ENCODE peak calls at places on chromosomes 12 and 14, in ten cellular contexts. I, O, G, D, T, V, P, U, B and W are unnamed samples.

GRCh38 chr14:103472939-103473338 is 49.7 kb downstream of the CKB start:
- DNase-seq in I (no peak), O (no peak), G (no peak), D (no peak), T (no peak), V (no peak), P (no peak), U (no peak), B (no peak), W (no peak)

GRCh38 chr14:33291529-33292104 is 352.9 kb downstream of the NPAS3 start:
- DNase-seq in I (no peak), O (no peak), G (no peak), D (no peak), T (no peak), V (no peak), P (no peak), U (no peak), B (no peak), W (no peak)

GRCh38 chr12:50101663-50102062 is 2.1 kb upstream of the GPD1 start:
- DNase-seq in I (no peak), O (peak), G (peak), D (no peak), T (peak), V (no peak), P (no peak), U (no peak), B (no peak), W (peak)

GRCh38 chr14:69318901-69319475 is 59.0 kb downstream of the GALNT16 start:
- DNase-seq in I (no peak), O (no peak), G (no peak), D (no peak), T (no peak), V (no peak), P (no peak), U (no peak), B (no peak), W (no peak)

GRCh38 chr12:2813573-2814185 is 1.2 kb downstream of the ITFG2 start:
- DNase-seq in I (peak), O (peak), G (peak), D (peak), T (peak), V (peak), P (peak), U (peak), B (no peak), W (peak)

GRCh38 chr12:81167694-81168093 is 89.8 kb downstream of the ACSS3 start:
- DNase-seq in I (no peak), O (no peak), G (peak), D (no peak), T (no peak), V (no peak), P (no peak), U (no peak), B (no peak), W (peak)

GRCh38 chr14:99909500-99910064 is 116.4 kb downstream of the EML1 start:
- DNase-seq in I (no peak), O (no peak), G (no peak), D (no peak), T (no peak), V (no peak), P (no peak), U (no peak), B (no peak), W (peak)

GRCh38 chr14:21534576-21534975 is 8.4 kb upstream of the SALL2 start:
- DNase-seq in I (no peak), O (no peak), G (no peak), D (no peak), T (no peak), V (no peak), P (no peak), U (no peak), B (no peak), W (no peak)

GRCh38 chr12:106767954-106768501 is 6.5 kb upstream of the RIC8B start:
- DNase-seq in I (no peak), O (no peak), G (peak), D (no peak), T (no peak), V (no peak), P (no peak), U (no peak), B (no peak), W (peak)

GRCh38 chr12:50402270-50403000 is 1.8 kb downstream of the LARP4 start:
- DNase-seq in I (no peak), O (no peak), G (no peak), D (no peak), T (no peak), V (no peak), P (no peak), U (no peak), B (no peak), W (no peak)

GRCh38 chr12:69435644-69436043 is 34.5 kb upstream of the FRS2 start:
- DNase-seq in I (no peak), O (no peak), G (no peak), D (no peak), T (no peak), V (no peak), P (no peak), U (no peak), B (no peak), W (no peak)

GRCh38 chr12:121915841-121916321 is 2.5 kb upstream of the CFAP251 start:
- DNase-seq in I (no peak), O (no peak), G (peak), D (no peak), T (no peak), V (no peak), P (no peak), U (no peak), B (no peak), W (no peak)

GRCh38 chr14:43135877-43136411 is 1371.1 kb downstream of the FSCB start:
- DNase-seq in I (no peak), O (no peak), G (no peak), D (no peak), T (no peak), V (no peak), P (no peak), U (no peak), B (no peak), W (no peak)

GRCh38 chr12:80101126-80101525 is 1.8 kb downstream of the OTOGL start:
- DNase-seq in I (no peak), O (no peak), G (no peak), D (no peak), T (no peak), V (no peak), P (no peak), U (no peak), B (no peak), W (no peak)

GRCh38 chr12:76303365-76303764 is 44.9 kb downstream of the BBS10 start:
- DNase-seq in I (no peak), O (peak), G (no peak), D (no peak), T (no peak), V (no peak), P (no peak), U (no peak), B (no peak), W (no peak)

GRCh38 chr12:94386422-94386821 is 73.2 kb downstream of the CEP83 start:
- DNase-seq in I (no peak), O (no peak), G (no peak), D (no peak), T (no peak), V (no peak), P (no peak), U (no peak), B (no peak), W (no peak)

GRCh38 chr12:19277707-19278106 is 148.2 kb downstream of the PLEKHA5 start:
- DNase-seq in I (no peak), O (no peak), G (no peak), D (no peak), T (no peak), V (no peak), P (no peak), U (no peak), B (no peak), W (no peak)

GRCh38 chr12:110179291-110179690 is 55.1 kb downstream of the IFT81 start:
- DNase-seq in I (no peak), O (peak), G (peak), D (no peak), T (no peak), V (no peak), P (no peak), U (no peak), B (no peak), W (no peak)

GRCh38 chr12:108939594-108939993 is 59.7 kb downstream of the DAO start:
- DNase-seq in I (no peak), O (peak), G (peak), D (no peak), T (no peak), V (no peak), P (no peak), U (no peak), B (no peak), W (peak)

GRCh38 chr12:101670007-101670671 is 27.3 kb upstream of the CHPT1 start:
- DNase-seq in I (no peak), O (peak), G (peak), D (peak), T (peak), V (peak), P (peak), U (no peak), B (no peak), W (peak)

GRCh38 chr14:75725481-75725880 is 64.4 kb downstream of the TTLL5 start:
- DNase-seq in I (no peak), O (no peak), G (no peak), D (no peak), T (no peak), V (no peak), P (no peak), U (no peak), B (peak), W (no peak)

GRCh38 chr14:51939727-51940126 is 49.6 kb upstream of the RTRAF start:
- DNase-seq in I (no peak), O (no peak), G (no peak), D (no peak), T (no peak), V (no peak), P (no peak), U (no peak), B (no peak), W (no peak)